ENCODE peak calls at places on chromosomes 7 and 10, in four cellular contexts. One of them, this sample, is unnamed.

GRCh38 chr10:100128951-100129350 is 47.3 kb upstream of the CPN1 start:
- DNase-seq in HCT116: no peak
- DNase-seq in GM23248: no peak
- DNase-seq in MM.1S: no peak
- DNase-seq in this sample: no peak

GRCh38 chr7:157386979-157387800 is 50.4 kb downstream of the DNAJB6 start:
- DNase-seq in HCT116: peak; percentile 69
- DNase-seq in GM23248: peak; percentile 75
- DNase-seq in MM.1S: peak; percentile 39
- DNase-seq in this sample: peak; percentile 83

GRCh38 chr10:117360016-117360415 is 15.2 kb downstream of the PDZD8 start:
- DNase-seq in HCT116: no peak
- DNase-seq in GM23248: peak; percentile 25
- DNase-seq in MM.1S: no peak
- DNase-seq in this sample: peak; percentile 44

GRCh38 chr7:73615886-73616285 is 8.4 kb downstream of the MLXIPL start:
- DNase-seq in HCT116: no peak
- DNase-seq in GM23248: peak; percentile 25
- DNase-seq in MM.1S: no peak
- DNase-seq in this sample: no peak

GRCh38 chr7:66276363-66276762 is 71.2 kb downstream of the TPST1 start:
- DNase-seq in HCT116: no peak
- DNase-seq in GM23248: no peak
- DNase-seq in MM.1S: no peak
- DNase-seq in this sample: no peak

GRCh38 chr10:47181057-47181849 is 118.7 kb upstream of the GDF10 start:
- DNase-seq in HCT116: no peak
- DNase-seq in GM23248: no peak
- DNase-seq in MM.1S: no peak
- DNase-seq in this sample: no peak

GRCh38 chr10:45091968-45092367 is 91.2 kb downstream of the ZNF22 start:
- DNase-seq in HCT116: no peak
- DNase-seq in GM23248: no peak
- DNase-seq in MM.1S: peak; percentile 10
- DNase-seq in this sample: no peak

GRCh38 chr7:117164578-117164977 is 158.3 kb downstream of the WNT2 start:
- DNase-seq in HCT116: no peak
- DNase-seq in GM23248: peak; percentile 91
- DNase-seq in MM.1S: no peak
- DNase-seq in this sample: peak; percentile 79

GRCh38 chr10:112950714-112951348 is 784 bp downstream of the TCF7L2 start:
- DNase-seq in HCT116: no peak
- DNase-seq in GM23248: peak; percentile 73
- DNase-seq in MM.1S: peak; percentile 18
- DNase-seq in this sample: peak; percentile 34

GRCh38 chr10:86687750-86688149 is 19.4 kb downstream of the LDB3 start:
- DNase-seq in HCT116: no peak
- DNase-seq in GM23248: peak; percentile 79
- DNase-seq in MM.1S: no peak
- DNase-seq in this sample: no peak

GRCh38 chr10:123241391-123242141 is 87.4 kb downstream of the BUB3 start:
- DNase-seq in HCT116: no peak
- DNase-seq in GM23248: no peak
- DNase-seq in MM.1S: no peak
- DNase-seq in this sample: no peak

GRCh38 chr7:106071356-106071998 is 40.6 kb downstream of the SYPL1 start:
- DNase-seq in HCT116: no peak
- DNase-seq in GM23248: no peak
- DNase-seq in MM.1S: peak; percentile 94
- DNase-seq in this sample: peak; percentile 85

GRCh38 chr7:147523056-147523455 is 1067.5 kb upstream of the C7orf33 start:
- DNase-seq in HCT116: no peak
- DNase-seq in GM23248: peak; percentile 54
- DNase-seq in MM.1S: no peak
- DNase-seq in this sample: no peak

GRCh38 chr7:7704867-7705266 is 13.5 kb downstream of the RPA3 start:
- DNase-seq in HCT116: no peak
- DNase-seq in GM23248: no peak
- DNase-seq in MM.1S: no peak
- DNase-seq in this sample: no peak

GRCh38 chr7:32222251-32222900 is 152.2 kb upstream of the PDE1C start:
- DNase-seq in HCT116: no peak
- DNase-seq in GM23248: no peak
- DNase-seq in MM.1S: no peak
- DNase-seq in this sample: no peak

GRCh38 chr7:103658055-103659010 is 212.3 kb upstream of the SLC26A5 start:
- DNase-seq in HCT116: no peak
- DNase-seq in GM23248: peak; percentile 7
- DNase-seq in MM.1S: no peak
- DNase-seq in this sample: no peak

GRCh38 chr7:157645539-157645938 is 308.7 kb downstream of the DNAJB6 start:
- DNase-seq in HCT116: no peak
- DNase-seq in GM23248: no peak
- DNase-seq in MM.1S: no peak
- DNase-seq in this sample: no peak

DNA sequence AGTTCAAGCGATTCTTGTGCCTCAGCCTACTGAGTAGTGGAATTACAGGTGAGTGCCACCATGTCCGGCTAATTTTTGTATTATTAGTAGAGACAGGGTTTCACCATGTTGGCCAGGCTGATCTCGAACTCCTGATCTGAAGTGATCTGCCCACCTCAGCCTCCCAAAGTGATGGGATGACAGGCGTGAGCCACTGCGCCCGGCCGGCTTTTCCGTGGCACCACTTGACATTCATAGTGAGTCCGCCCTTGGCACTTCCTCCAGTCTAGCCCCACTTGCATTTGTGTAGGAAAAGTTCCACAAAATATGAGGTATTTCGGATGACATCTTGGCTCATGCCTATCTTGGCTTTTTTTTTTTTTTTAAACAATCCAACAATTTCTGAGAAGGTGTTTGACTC is 128.1 kb upstream of the ACBD5 start:
- DNase-seq in HCT116: no peak
- DNase-seq in GM23248: no peak
- DNase-seq in MM.1S: no peak
- DNase-seq in this sample: no peak
- H3K9ac ChIP-seq in HCT116: no peak overlapping the region
- H3K9ac ChIP-seq in GM23248: no peak overlapping the region
- H3K9ac ChIP-seq in MM.1S: no peak overlapping the region
- H3K9ac ChIP-seq in this sample: no peak overlapping the region

DNA sequence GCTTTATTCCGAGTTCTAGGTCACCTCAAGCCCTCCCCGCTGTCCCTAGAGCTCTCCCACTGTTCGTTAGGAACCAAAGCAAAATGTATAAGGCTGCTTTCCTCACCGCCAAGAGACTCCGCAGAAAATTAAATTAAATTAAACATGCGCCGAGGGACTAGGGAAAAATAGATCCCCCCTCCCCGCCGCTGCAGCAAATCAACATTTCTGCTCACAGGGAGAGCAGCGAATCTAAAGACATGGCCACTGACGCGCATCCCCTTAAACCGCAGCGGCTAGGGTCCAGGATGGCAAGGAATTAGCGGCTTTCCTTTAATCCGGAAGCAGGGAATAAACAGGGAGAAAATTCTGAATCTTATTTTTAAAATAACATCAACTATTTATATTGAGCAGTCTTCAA is 7.6 kb downstream of the SP8 start:
- DNase-seq in HCT116: no peak
- DNase-seq in GM23248: no peak
- DNase-seq in MM.1S: no peak
- DNase-seq in this sample: no peak
- TF ChIP-seq EZH2 in HCT116: no peak
- TF ChIP-seq EZH2 in GM23248: no peak
- TF ChIP-seq EZH2 in MM.1S: no peak
- TF ChIP-seq EZH2 in this sample: no peak

DNA sequence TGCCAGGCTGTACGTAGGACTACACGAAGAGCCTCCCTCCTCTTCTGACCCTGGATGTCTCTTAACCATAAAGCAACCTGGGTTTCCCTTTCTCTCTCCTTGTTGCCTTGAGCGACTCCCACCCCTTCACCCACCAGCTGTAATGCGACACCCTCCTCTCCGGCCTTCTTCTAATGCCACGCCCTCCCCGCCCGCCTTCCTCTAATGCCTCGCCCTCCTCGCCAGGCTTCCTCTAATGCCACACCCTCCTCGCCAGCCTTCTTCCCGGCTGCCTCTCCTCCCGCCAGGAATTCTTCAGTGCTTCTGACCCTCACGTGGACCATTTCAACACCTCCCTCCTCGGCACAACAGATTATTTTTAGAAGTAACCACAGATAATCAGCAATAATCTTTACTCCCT is 348.5 kb upstream of the SHH start:
- DNase-seq in HCT116: peak; percentile 28
- DNase-seq in GM23248: no peak
- DNase-seq in MM.1S: no peak
- DNase-seq in this sample: peak; percentile 11
- H3K9me2 ChIP-seq in HCT116: no peaks in the 10 kb centered on the region
- H3K9me2 ChIP-seq in GM23248: no peaks in the 10 kb centered on the region
- H3K9me2 ChIP-seq in MM.1S: no peaks in the 10 kb centered on the region
- H3K9me2 ChIP-seq in this sample: no peaks in the 10 kb centered on the region

DNA sequence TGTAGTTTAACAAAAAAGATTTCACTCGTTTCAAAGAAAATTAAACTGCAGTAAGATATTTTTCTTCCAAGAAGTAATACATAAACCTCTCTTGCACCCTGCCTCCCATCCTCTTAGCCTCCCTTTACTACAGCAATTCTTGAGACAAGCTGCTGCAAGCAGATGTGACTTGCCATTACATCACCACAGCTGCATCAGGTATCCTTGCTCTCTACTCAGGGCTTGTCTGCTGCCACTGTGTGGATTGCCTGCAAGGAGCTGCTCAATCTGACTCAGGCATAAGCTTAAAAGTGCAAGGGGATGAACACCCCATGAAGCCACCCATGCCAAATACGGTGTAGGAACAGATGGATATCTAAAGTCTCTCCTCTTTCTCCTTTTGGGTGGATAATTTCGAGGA is 609.9 kb downstream of the DNAJB9 start:
- DNase-seq in HCT116: no peak
- DNase-seq in GM23248: no peak
- DNase-seq in MM.1S: no peak
- DNase-seq in this sample: no peak
- H3K9ac ChIP-seq in HCT116: no peak overlapping the region
- H3K9ac ChIP-seq in GM23248: no peak overlapping the region
- H3K9ac ChIP-seq in MM.1S: no peak overlapping the region
- H3K9ac ChIP-seq in this sample: no peak overlapping the region

GRCh38 chr7:98617960-98618418 is 904 bp downstream of the NPTX2 start:
- DNase-seq in HCT116: no peak
- DNase-seq in GM23248: peak; percentile 10
- DNase-seq in MM.1S: no peak
- DNase-seq in this sample: no peak
- TF ChIP-seq EZH2 in HCT116: no peak
- TF ChIP-seq EZH2 in GM23248: peak; percentile 51
- TF ChIP-seq EZH2 in MM.1S: no peak
- TF ChIP-seq EZH2 in this sample: no peak

DNA sequence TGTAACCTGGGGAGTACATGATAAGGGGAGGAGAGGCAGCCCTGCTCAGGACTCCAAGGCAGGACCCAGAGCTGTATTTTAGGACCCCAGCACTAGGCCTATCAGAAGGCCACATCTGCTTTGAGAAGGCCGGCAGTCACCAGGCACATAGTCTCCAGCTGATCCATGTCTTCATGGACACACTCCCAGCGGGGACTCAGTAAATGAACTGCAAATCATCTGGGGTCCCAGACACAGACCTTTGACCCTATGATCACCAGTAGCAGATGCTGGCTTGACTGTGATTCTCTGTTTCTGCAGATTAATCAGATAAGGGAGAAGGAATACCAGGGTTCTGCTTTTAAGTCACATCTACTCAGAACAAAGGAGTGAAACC is 341.4 kb upstream of the PODXL start:
- DNase-seq in HCT116: no peak
- DNase-seq in GM23248: no peak
- DNase-seq in MM.1S: no peak
- DNase-seq in this sample: no peak
- H3K9me2 ChIP-seq in HCT116: no peaks in the 10 kb centered on the region
- H3K9me2 ChIP-seq in GM23248: no peaks in the 10 kb centered on the region
- H3K9me2 ChIP-seq in MM.1S: no peaks in the 10 kb centered on the region
- H3K9me2 ChIP-seq in this sample: no peaks in the 10 kb centered on the region

DNA sequence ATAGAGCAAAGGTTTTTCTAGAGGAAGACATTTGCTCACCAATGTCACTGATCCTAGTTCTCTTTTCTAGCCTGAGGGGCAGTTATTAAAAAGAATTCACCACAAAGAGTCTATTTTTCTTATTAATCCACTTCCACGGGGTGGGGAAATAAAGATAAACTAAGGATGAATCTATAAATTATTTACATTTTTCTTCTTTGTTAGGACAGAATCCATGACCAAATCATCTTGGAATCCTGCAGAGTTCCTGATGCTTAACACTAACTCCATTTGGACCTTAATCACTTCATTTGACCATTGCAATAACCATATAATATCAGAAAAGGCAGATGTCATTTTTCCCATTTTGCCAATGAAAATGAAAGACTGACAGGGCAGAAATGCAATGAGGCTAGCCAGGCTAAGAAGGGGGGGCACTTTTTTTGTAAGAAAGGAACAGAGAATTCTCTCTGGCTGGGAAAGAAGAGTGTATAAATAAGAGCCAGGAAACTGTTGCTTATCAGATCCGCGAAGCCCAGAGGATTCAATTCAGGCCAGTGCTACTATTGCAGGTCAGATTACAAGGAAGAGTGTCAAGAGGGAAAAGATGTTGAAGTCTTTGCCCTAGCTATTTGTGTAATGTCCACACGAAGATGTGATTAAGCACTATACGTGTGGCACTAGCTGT is 433.2 kb downstream of the TNS3 start:
- DNase-seq in HCT116: no peak
- DNase-seq in GM23248: no peak
- DNase-seq in MM.1S: no peak
- DNase-seq in this sample: no peak
- H3K9ac ChIP-seq in HCT116: no peak overlapping the region
- H3K9ac ChIP-seq in GM23248: no peak overlapping the region
- H3K9ac ChIP-seq in MM.1S: no peak overlapping the region
- H3K9ac ChIP-seq in this sample: no peak overlapping the region